ENCODE peak calls at places on chromosomes 1 and 21, in five cellular contexts. M, Q, W, V and R are unnamed samples.

GRCh38 chr1:35432231-35432630 is 125.0 kb downstream of the KIAA0319L start:
- DNase-seq in M (no peak), Q (no peak), W (no peak), V (no peak), R (no peak)

GRCh38 chr1:36971832-36972231 is 62.5 kb downstream of the GRIK3 start:
- DNase-seq in M (no peak), Q (no peak), W (no peak), V (no peak), R (no peak)

GRCh38 chr1:224432672-224433040 is 1.9 kb downstream of the WDR26 start:
- DNase-seq in M (no peak), Q (no peak), W (no peak), V (no peak), R (no peak)

GRCh38 chr1:171985639-171986038 is 144.3 kb downstream of the DNM3 start:
- DNase-seq in M (no peak), Q (no peak), W (no peak), V (peak), R (no peak)

GRCh38 chr21:30719401-30719800 is 824 bp upstream of the KRTAP21-3 start:
- DNase-seq in M (no peak), Q (no peak), W (no peak), V (no peak), R (no peak)

GRCh38 chr1:44405041-44405803 is at the start of gene RNF220:
- DNase-seq in M (peak), Q (peak), W (peak), V (peak), R (peak)

GRCh38 chr1:24586970-24587820 is 31.3 kb downstream of the NCMAP start:
- DNase-seq in M (peak), Q (no peak), W (peak), V (peak), R (peak)

GRCh38 chr1:183578846-183579245 is 11.4 kb downstream of the NCF2 start:
- DNase-seq in M (no peak), Q (no peak), W (no peak), V (no peak), R (no peak)

GRCh38 chr1:149887456-149888159 is 11.8 kb upstream of the BOLA1 start:
- DNase-seq in M (peak), Q (peak), W (peak), V (peak), R (peak)

GRCh38 chr1:7430047-7430608 is 341.0 kb upstream of the VAMP3 start:
- DNase-seq in M (no peak), Q (no peak), W (no peak), V (no peak), R (no peak)
- H3K4me3 ChIP-seq in M (no peak), Q (no peak), W (no peak), V (no peak), R (no peak)

GRCh38 chr21:36694593-36695282 is 4.2 kb upstream of the SIM2 start:
- DNase-seq in M (no peak), Q (no peak), W (no peak), V (no peak), R (no peak)

GRCh38 chr21:36694041-36694515 is 4.8 kb upstream of the SIM2 start:
- DNase-seq in M (peak), Q (no peak), W (no peak), V (no peak), R (no peak)

GRCh38 chr21:36692844-36693143 is 6.1 kb upstream of the SIM2 start:
- DNase-seq in M (no peak), Q (no peak), W (no peak), V (no peak), R (no peak)

GRCh38 chr21:36692125-36692843 is 6.6 kb upstream of the SIM2 start:
- DNase-seq in M (no peak), Q (no peak), W (no peak), V (no peak), R (no peak)

GRCh38 chr21:36693144-36694040 is 5.5 kb upstream of the SIM2 start:
- DNase-seq in M (no peak), Q (no peak), W (no peak), V (no peak), R (no peak)
- TF ChIP-seq CTCF in M (peak), Q (no peak), W (no peak), V (no peak), R (peak)

GRCh38 chr1:8373547-8374270 is 55.8 kb downstream of the SLC45A1 start:
- DNase-seq in M (peak), Q (no peak), W (peak), V (peak), R (peak)
- H3K4me3 ChIP-seq in M (no peak), Q (no peak), W (no peak), V (no peak), R (peak)

DNA sequence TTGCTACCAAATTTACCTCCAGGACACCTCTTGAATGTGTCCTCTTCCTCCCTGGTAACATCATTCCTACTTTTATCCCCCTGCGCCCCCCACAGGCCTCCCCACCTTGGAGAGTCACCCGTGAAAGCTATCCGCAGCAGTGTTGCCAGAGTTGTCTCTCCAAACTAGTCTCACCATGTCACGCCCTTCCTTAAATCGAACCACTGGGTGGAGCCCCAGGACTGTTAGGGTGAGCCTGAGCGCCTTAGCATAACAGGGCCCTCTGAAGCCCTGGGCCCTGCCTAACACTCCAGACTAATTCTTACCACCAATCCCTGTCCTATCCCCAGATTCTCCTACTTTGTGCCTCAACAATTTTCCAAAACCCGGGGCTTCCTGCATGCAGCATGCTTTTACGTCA is 35.0 kb downstream of the HSD3B2 start:
- DNase-seq in M (no peak), Q (no peak), W (no peak), V (no peak), R (no peak)
- TF ChIP-seq CTCF in M (no peak), Q (no peak), W (peak), V (peak), R (no peak)

GRCh38 chr21:16087523-16087922 is 357.7 kb downstream of the USP25 start:
- DNase-seq in M (no peak), Q (no peak), W (no peak), V (no peak), R (no peak)

GRCh38 chr21:16084776-16085364 is 355.1 kb downstream of the USP25 start:
- DNase-seq in M (peak), Q (no peak), W (no peak), V (peak), R (no peak)

GRCh38 chr21:16086936-16087335 is 357.2 kb downstream of the USP25 start:
- DNase-seq in M (no peak), Q (no peak), W (no peak), V (no peak), R (no peak)

GRCh38 chr21:16086121-16086520 is 356.3 kb downstream of the USP25 start:
- DNase-seq in M (no peak), Q (no peak), W (no peak), V (no peak), R (no peak)

DNA sequence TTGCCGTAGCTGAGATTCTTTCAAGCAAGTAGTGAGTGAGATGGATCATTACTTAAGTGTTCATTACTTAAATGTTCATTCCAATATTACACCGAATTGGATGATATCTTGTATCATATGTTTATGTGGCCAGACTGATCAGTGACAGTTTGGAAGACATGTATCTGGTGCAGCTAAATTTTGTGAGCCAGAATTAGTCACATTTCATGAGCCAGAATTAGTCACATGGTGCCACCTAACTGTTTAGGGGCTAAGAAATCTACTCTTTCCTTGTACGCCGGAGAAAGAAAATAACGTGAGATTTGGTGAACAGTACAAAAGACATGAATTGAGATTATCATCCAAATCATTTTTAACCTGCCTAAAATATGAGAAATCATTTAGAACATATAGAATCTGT is 355.7 kb downstream of the USP25 start:
- DNase-seq in M (peak), Q (no peak), W (no peak), V (no peak), R (no peak)
- H3K4me3 ChIP-seq in M (no peak), Q (no peak), W (no peak), V (no peak), R (no peak)

DNA sequence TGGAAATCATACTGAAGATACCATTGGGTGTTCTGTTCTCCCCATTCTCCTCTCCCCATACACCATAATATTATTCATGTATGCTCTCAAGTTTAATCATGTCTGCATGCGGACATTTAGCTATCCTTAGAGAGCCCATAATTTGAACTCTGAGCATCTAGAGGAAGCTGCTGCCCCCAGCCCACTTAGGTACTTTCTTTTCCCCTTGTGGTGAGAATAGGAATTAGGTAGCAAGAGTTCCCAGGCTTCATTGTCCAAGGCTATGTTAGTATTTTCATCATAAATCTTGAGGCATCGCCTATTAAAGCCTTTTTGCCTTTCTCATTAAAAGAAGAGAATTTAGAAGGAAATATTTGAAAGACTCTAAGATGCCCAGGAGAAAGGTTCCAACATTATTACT is 96.3 kb downstream of the ROR1 start:
- DNase-seq in M (no peak), Q (no peak), W (no peak), V (no peak), R (no peak)
- TF ChIP-seq CTCF in M (no peak), Q (no peak), W (peak), V (no peak), R (no peak)